ENCODE peak calls at places on chromosome 18, in nine cellular contexts. M is KBM-7; H is fibroblast of pulmonary artery; G is glomerular endothelial cell; P is psoas muscle; Y is stimulated activated CD8-positive, alpha-beta memory T cell treated with anti-CD3 and anti-CD28 coated beads, Interleukin-15, amount 100 ng/mL, for 1 hour; Q is PC-3; K is stimulated activated naive B cell treated with anti-CD40 and anti-IgM and Interleukin-4, amounts not matched to agents 10 μg/mL and 1 μg/mL and 100 μg/mL, for 72 hours; D is AG04450. U is an unnamed sample.

GRCh38 chr18:23529597-23529996 is 26.3 kb downstream of the RMC1 start:
- DNase-seq in D (no peak), H (peak), Y (no peak), P (no peak), Q (peak), M (no peak), G (no peak), K (no peak), U (peak)

GRCh38 chr18:48050176-48050575 is 119.7 kb upstream of the SMAD2 start:
- DNase-seq in G (no peak), H (no peak), P (no peak), Y (no peak), Q (no peak), M (no peak), D (no peak), K (no peak), U (no peak)

GRCh38 chr18:36287653-36288052 is 9.9 kb upstream of the FHOD3 start:
- DNase-seq in Y (no peak), H (no peak), P (no peak), M (no peak), K (no peak), Q (no peak), G (no peak), D (no peak), U (no peak)

GRCh38 chr18:75142677-75143076 is 66.3 kb downstream of the PTGR3 start:
- DNase-seq in P (no peak), G (no peak), D (no peak), H (no peak), M (no peak), K (no peak), Y (no peak), Q (no peak), U (no peak)

GRCh38 chr18:13877133-13877532 is 38.2 kb downstream of the MC2R start:
- DNase-seq in Q (no peak), G (no peak), P (no peak), D (no peak), K (no peak), M (no peak), Y (no peak), H (no peak), U (no peak)

GRCh38 chr18:43587538-43588153 is 310.4 kb upstream of the SYT4 start:
- DNase-seq in G (peak), Y (no peak), Q (peak), M (peak), P (no peak), D (no peak), H (peak), K (no peak), U (peak)

GRCh38 chr18:371616-371998 is 103.8 kb upstream of the THOC1 start:
- DNase-seq in Y (no peak), K (no peak), D (no peak), Q (no peak), G (no peak), P (no peak), M (no peak), H (no peak), U (no peak)

GRCh38 chr18:5619381-5619780 is 75.6 kb upstream of the EPB41L3 start:
- DNase-seq in K (no peak), M (no peak), Y (no peak), P (no peak), D (no peak), G (no peak), Q (no peak), H (no peak), U (peak)

GRCh38 chr18:36337679-36338419 is 40.3 kb downstream of the FHOD3 start:
- DNase-seq in Q (no peak), G (no peak), M (no peak), H (no peak), P (no peak), D (no peak), K (no peak), Y (no peak), U (peak)

GRCh38 chr18:57737661-57738060 is 65.5 kb downstream of the ATP8B1 start:
- DNase-seq in Q (peak), D (peak), H (peak), Y (no peak), P (peak), K (no peak), M (peak), G (no peak), U (peak)

GRCh38 chr18:45007531-45007930 is 326.8 kb downstream of the SETBP1 start:
- DNase-seq in P (no peak), H (no peak), G (no peak), Y (no peak), K (no peak), Q (no peak), D (no peak), M (no peak), U (no peak)

GRCh38 chr18:46899274-46899948 is 17.9 kb downstream of the PIAS2 start:
- DNase-seq in M (no peak), Y (no peak), Q (no peak), D (no peak), H (no peak), P (no peak), K (no peak), G (no peak), U (peak)

GRCh38 chr18:35624140-35624539 is 42.6 kb downstream of the GALNT1 start:
- DNase-seq in Q (no peak), Y (no peak), M (no peak), P (no peak), D (no peak), G (no peak), H (no peak), K (no peak), U (no peak)

GRCh38 chr18:76720683-76721082 is 101.7 kb upstream of the ZNF236 start:
- DNase-seq in H (peak), P (no peak), M (no peak), K (no peak), G (no peak), Y (no peak), Q (no peak), D (no peak), U (no peak)

GRCh38 chr18:26434887-26435286 is 113.5 kb downstream of the KCTD1 start:
- DNase-seq in M (no peak), Y (no peak), H (no peak), K (no peak), P (no peak), Q (no peak), G (no peak), D (no peak), U (no peak)

GRCh38 chr18:77115461-77115907 is 17.1 kb downstream of the MBP start:
- DNase-seq in Y (no peak), G (no peak), Q (no peak), D (no peak), K (no peak), P (no peak), M (no peak), H (no peak), U (peak)

GRCh38 chr18:45608400-45608799 is 6.9 kb upstream of the SLC14A2 start:
- DNase-seq in K (no peak), P (no peak), H (no peak), M (no peak), Y (no peak), G (no peak), D (no peak), Q (no peak), U (no peak)

GRCh38 chr18:57210101-57210661 is 63.3 kb downstream of the BOD1L2 start:
- DNase-seq in D (peak), M (peak), P (peak), H (peak), Y (no peak), G (peak), K (no peak), Q (peak), U (peak)

GRCh38 chr18:25876334-25876979 is 214.0 kb downstream of the SS18 start:
- DNase-seq in H (no peak), M (no peak), D (no peak), Y (no peak), G (no peak), Q (no peak), P (no peak), K (no peak), U (no peak)

GRCh38 chr18:49910986-49911385 is 97.7 kb upstream of the ACAA2 start:
- DNase-seq in K (no peak), P (no peak), Q (no peak), M (no peak), Y (no peak), G (no peak), D (no peak), H (no peak), U (no peak)

GRCh38 chr18:2330764-2331163 is 240.5 kb downstream of the METTL4 start:
- DNase-seq in Q (no peak), K (no peak), Y (no peak), P (no peak), D (no peak), M (no peak), H (no peak), G (no peak), U (no peak)

GRCh38 chr18:23498877-23499570 is 4.3 kb upstream of the RMC1 start:
- DNase-seq in M (peak), P (peak), Y (peak), D (peak), K (peak), H (peak), Q (peak), G (no peak), U (peak)

GRCh38 chr18:78883501-78883900 is 96.1 kb upstream of the SALL3 start:
- DNase-seq in H (no peak), P (no peak), M (no peak), Q (no peak), G (no peak), D (no peak), Y (no peak), K (no peak), U (no peak)